ENCODE peak calls at places on chromosomes 7 and 10, in five cellular contexts. X is brain microvascular endothelial cell, D is coronary artery, L is A549, E is thoracic aorta. V is an unnamed sample.

GRCh38 chr10:86663046-86663345 is 5.3 kb upstream of the LDB3 start:
- DNase-seq in X (no peak), D (no peak), L (no peak), E (no peak), V (no peak)

GRCh38 chr7:84274029-84274638 is 79.5 kb upstream of the SEMA3A start:
- DNase-seq in D (no peak), X (no peak), E (no peak), L (no peak), V (no peak)

GRCh38 chr10:72702868-72703581 is 11.1 kb downstream of the MCU start:
- DNase-seq in D (no peak), E (no peak), X (no peak), L (no peak), V (no peak)

GRCh38 chr7:45967591-45968157 is 46.6 kb upstream of the IGFBP3 start:
- DNase-seq in X (no peak), D (no peak), E (no peak), L (no peak), V (no peak)

GRCh38 chr7:93945756-93946540 is 24.4 kb downstream of the GNG11 start:
- DNase-seq in E (no peak), D (no peak), X (no peak), L (no peak), V (no peak)

GRCh38 chr10:57628592-57629284 is 639.0 kb downstream of the IPMK start:
- DNase-seq in D (no peak), L (no peak), X (no peak), E (no peak), V (no peak)

GRCh38 chr7:100570954-100571828 is 2.5 kb downstream of the SAP25 start:
- DNase-seq in X (no peak), D (no peak), L (no peak), E (no peak), V (no peak)

GRCh38 chr7:130701650-130702049 is 15.3 kb upstream of the TSGA13 start:
- DNase-seq in D (no peak), E (no peak), L (no peak), X (no peak), V (no peak)

GRCh38 chr10:130140425-130140824 is 4.2 kb downstream of the GLRX3 start:
- DNase-seq in X (no peak), D (no peak), E (no peak), L (no peak), V (no peak)

GRCh38 chr10:130141878-130142277 is 5.7 kb downstream of the GLRX3 start:
- DNase-seq in X (no peak), D (no peak), L (no peak), E (no peak), V (no peak)

GRCh38 chr10:130141460-130141859 is 5.3 kb downstream of the GLRX3 start:
- DNase-seq in X (peak), D (no peak), E (no peak), L (no peak), V (no peak)

GRCh38 chr10:130138479-130138866 is 2.3 kb downstream of the GLRX3 start:
- DNase-seq in L (peak), E (no peak), X (peak), D (no peak), V (no peak)

GRCh38 chr10:130141038-130141437 is 4.8 kb downstream of the GLRX3 start:
- DNase-seq in X (no peak), D (no peak), L (no peak), E (no peak), V (no peak)
- H3K27ac ChIP-seq in X (no peak), D (no peak), L (no peak), E (no peak), V (no peak)

GRCh38 chr10:59236064-59236697 is 59.7 kb downstream of the PHYHIPL start:
- DNase-seq in E (no peak), X (no peak), D (no peak), L (no peak), V (no peak)

GRCh38 chr10:59234194-59234593 is 57.8 kb downstream of the PHYHIPL start:
- DNase-seq in D (no peak), L (no peak), E (no peak), X (no peak), V (no peak)

GRCh38 chr10:59237775-59238174 is 61.3 kb downstream of the PHYHIPL start:
- DNase-seq in L (no peak), D (no peak), E (no peak), X (no peak), V (no peak)

GRCh38 chr10:59229451-59229850 is 53.0 kb downstream of the PHYHIPL start:
- DNase-seq in D (no peak), L (no peak), X (no peak), E (no peak), V (no peak)

DNA sequence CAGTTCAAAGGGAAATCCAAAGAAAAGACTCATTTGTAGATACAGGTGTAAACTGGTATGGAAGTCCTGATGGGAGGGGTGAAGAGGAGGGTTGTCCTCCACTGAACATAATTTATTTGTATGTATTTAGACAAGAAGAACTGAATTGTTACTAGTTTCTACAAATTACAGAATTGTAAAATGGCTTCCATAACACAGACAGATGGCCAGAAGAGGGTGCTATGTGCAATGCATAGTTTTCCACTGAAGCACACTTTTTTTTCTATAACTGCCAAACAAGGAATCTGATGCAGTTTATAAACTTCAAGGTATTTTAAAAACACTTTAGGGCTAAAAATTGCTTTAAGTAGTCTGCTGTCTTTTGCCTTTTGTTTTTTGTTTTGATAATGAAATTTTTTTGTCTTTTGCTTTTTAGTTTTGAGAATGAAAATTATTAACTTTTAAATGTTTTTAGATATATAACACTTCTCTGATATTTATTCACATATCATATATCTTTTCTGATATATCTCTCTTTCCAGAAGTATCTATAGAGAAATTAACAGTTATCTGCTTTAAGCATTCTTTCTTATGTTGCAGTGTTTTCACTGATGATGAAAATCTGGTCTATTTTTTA is 58.5 kb downstream of the PHYHIPL start:
- DNase-seq in D (no peak), L (no peak), X (peak), E (no peak), V (no peak)
- TF ChIP-seq CTCF in D (no peak), L (peak), X (peak), E (peak), V (no peak)

GRCh38 chr10:50579491-50580259 is 44.1 kb downstream of the SGMS1 start:
- DNase-seq in L (no peak), E (no peak), D (no peak), X (no peak), V (no peak)

GRCh38 chr10:50577681-50578350 is 45.9 kb downstream of the SGMS1 start:
- DNase-seq in L (no peak), D (no peak), X (peak), E (no peak), V (no peak)

GRCh38 chr10:50576995-50577394 is 46.8 kb downstream of the SGMS1 start:
- DNase-seq in X (no peak), D (no peak), E (no peak), L (no peak), V (no peak)

GRCh38 chr10:50580260-50580891 is 43.4 kb downstream of the SGMS1 start:
- DNase-seq in L (no peak), E (no peak), X (no peak), D (no peak), V (no peak)

GRCh38 chr10:50578949-50579348 is 44.8 kb downstream of the SGMS1 start:
- DNase-seq in E (no peak), D (no peak), X (no peak), L (no peak), V (no peak)
- H3K27ac ChIP-seq in E (no peak), D (no peak), X (no peak), L (no peak), V (no peak)

GRCh38 chr10:119611433-119611832 is 14.7 kb upstream of the TIAL1 start:
- DNase-seq in L (no peak), E (no peak), D (no peak), X (no peak), V (no peak)

DNA sequence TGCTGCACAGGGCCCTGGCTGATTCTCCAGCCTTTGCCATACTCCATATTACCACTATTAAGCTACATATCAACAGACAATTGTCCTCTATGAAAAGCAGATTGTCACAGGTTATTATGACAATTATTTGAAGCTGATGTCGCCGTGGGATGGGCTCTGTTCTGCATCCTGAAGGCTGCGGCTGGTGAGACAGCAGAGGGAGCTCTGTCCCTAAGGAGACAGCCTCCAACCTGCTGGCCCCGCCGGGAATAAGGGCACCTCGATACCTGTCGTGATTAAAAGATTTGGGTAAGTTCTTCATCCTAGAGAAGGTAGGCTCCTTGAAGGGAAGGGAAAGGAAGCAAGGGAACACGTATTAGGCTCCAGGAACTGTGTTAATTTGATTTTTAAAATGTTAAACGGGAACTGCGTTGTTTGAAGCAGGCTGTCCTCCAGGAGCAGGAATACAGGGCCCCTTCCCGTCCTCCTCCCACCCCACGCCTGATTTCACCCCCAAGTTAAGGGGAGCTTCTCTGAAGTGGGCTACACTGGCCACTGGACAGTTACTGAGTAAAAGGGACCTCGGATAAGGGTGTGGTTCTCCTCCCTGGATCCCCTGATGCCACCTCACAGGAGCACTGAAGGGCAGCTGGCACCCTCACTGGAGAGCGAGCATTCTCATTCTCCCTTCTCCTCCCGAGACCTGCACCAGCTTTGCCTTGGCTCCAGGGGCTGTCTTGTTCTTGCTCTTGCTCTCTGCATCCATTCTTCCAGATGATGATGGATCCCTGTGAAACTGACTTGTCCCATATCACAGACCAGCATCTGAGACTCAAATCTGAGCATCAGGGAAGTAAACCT is 11.8 kb upstream of the TIAL1 start:
- DNase-seq in E (no peak), L (peak), X (peak), D (no peak), V (no peak)
- TF ChIP-seq CTCF in E (peak), L (peak), X (peak), D (peak), V (no peak)

GRCh38 chr10:22673785-22674184 is 40.6 kb downstream of the PIP4K2A start:
- DNase-seq in D (no peak), X (no peak), L (no peak), E (no peak), V (no peak)

GRCh38 chr10:22674215-22674930 is 40.0 kb downstream of the PIP4K2A start:
- DNase-seq in X (no peak), D (no peak), E (no peak), L (no peak), V (peak)

GRCh38 chr10:22679608-22680007 is 34.8 kb downstream of the PIP4K2A start:
- DNase-seq in E (no peak), X (no peak), D (no peak), L (no peak), V (no peak)

GRCh38 chr10:22677333-22677732 is 37.0 kb downstream of the PIP4K2A start:
- DNase-seq in X (no peak), L (no peak), E (no peak), D (no peak), V (no peak)

DNA sequence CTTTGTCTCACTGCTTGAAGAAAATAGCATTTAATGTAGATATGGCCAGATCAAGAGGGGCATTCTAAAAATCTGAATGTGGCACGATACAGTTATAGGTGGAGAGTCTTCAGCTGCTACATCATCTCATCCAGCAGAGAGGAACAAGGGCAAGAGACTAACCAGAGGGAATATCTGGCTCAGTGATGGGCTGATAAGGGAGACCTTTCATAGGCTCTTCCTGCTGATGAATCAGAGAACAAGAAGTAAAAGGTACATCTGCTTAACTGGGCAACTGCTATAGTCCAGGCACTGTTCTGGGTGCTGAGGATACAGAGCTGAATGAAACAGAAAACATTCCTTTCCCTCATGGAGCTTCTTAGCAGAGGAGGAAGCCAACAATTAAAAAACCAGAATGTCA is 37.9 kb downstream of the PIP4K2A start:
- DNase-seq in D (no peak), X (no peak), E (no peak), L (no peak), V (no peak)
- H3K27ac ChIP-seq in D (no peak), X (no peak), E (no peak), L (no peak), V (no peak)

DNA sequence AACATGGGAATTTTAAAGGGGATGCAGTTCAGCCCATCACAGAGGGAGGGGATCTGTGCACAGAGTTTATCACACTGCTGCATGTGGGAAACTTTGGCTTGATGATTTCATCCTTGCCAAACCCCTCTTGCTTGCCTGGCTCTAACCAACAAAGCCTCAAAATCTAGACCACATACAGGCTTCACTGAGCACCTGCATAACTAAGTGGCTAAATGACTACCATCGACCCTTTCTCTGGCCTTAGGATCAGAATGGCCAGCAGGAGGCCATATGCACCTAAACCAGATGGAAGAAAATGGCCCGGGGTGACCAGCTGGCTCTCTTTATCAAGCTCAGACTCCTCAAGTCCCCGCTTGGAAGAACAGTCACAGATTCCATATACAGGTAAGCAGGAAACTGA is 15.6 kb upstream of the ZNF25 start:
- DNase-seq in L (no peak), D (no peak), X (no peak), E (no peak), V (no peak)
- TF ChIP-seq CTCF in L (no peak), D (no peak), X (no peak), E (no peak), V (no peak)

DNA sequence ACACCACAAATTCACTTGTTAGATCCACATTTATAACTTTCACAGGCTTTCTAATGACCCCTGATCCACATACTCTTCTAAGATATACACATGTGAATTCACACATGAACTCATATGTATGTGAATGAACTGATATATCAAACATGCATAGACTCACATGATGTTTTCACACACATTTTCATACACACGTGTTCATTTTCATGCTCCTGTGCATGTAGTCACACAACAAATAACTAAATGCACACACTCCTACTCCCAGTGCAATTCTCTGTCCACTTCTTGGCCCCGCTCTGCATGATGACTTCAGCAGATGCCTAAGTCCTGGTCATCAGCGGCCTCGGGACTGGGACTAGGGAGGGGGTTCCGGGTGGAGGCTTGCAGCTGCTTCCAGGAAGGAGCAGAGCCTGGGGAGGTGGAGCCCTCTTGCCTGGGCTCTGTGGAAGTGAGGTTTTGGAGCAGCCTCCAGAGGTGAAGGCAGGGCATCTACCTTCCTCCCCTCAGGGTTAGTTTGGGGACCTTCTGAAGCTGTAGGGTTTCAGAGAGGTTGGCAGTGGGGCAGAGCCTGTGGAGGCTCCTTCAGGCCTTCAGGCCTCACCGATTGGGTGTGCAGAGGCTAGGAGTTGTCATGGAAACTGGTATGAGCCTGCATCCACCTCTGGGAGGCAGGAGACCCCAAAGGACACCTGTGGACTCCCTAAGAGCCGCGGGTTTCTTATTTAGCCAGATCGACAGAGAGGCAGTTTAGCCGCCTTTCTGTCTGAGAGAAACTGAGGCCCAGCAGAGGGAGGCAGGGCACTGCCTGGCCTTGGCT is 1.8 kb downstream of the LZTS2 start:
- DNase-seq in L (no peak), E (peak), D (peak), X (peak), V (no peak)
- H3K27ac ChIP-seq in L (no peak), E (peak), D (peak), X (peak), V (no peak)

GRCh38 chr10:6580279-6581029 is 378 bp upstream of the PRKCQ start:
- DNase-seq in D (no peak), L (peak), X (peak), E (no peak), V (peak)
- TF ChIP-seq CTCF in D (no peak), L (peak), X (peak), E (peak), V (peak)